ENCODE peak calls at places on chromosomes 11 and 22, in eight cellular contexts. K is glutamatergic neuron; T is stimulated activated CD4-positive, alpha-beta T cell treated with anti-CD3 and anti-CD28 coated beads, Interleukin-12 subunit alpha, Interleukin-12 subunit beta, amount 100 ng/mL, for 48 hours; E is Calu3; N is GM12865; U is caudate nucleus; B is HTR-8/SVneo; L is NCI-H345. Q is an unnamed sample.

GRCh38 chr11:27807594-27807993 is 107.3 kb upstream of the BDNF start:
- DNase-seq in T (no peak), K (no peak), L (no peak), E (no peak), B (no peak), U (no peak), N (no peak), Q (no peak)

GRCh38 chr11:9758676-9759518 is 95.0 kb downstream of the SWAP70 start:
- DNase-seq in B (peak; percentile 74), K (peak; percentile 64), T (peak; percentile 57), E (peak; percentile 63), N (peak; percentile 66), L (peak; percentile 68), U (no peak), Q (no peak)

GRCh38 chr11:288328-289144 is at the start of gene PGGHG:
- DNase-seq in T (no peak), L (peak; percentile 18), E (peak; percentile 74), N (peak; percentile 75), K (peak; percentile 70), U (no peak), B (peak; percentile 81), Q (no peak)

GRCh38 chr11:34354782-34355181 is 3.0 kb downstream of the ABTB2 start:
- DNase-seq in N (no peak), T (no peak), K (no peak), E (peak; percentile 32), L (no peak), U (no peak), B (no peak), Q (no peak)

GRCh38 chr22:22520020-22520656 is at the start of gene ZNF280A:
- DNase-seq in L (no peak), K (no peak), B (no peak), E (no peak), T (no peak), U (no peak), N (no peak), Q (no peak)

GRCh38 chr11:134461621-134462020 is 49.6 kb upstream of the B3GAT1 start:
- DNase-seq in E (no peak), L (no peak), U (no peak), K (no peak), B (no peak), N (no peak), T (no peak), Q (no peak)

GRCh38 chr11:75820636-75821035 is 5.6 kb downstream of the UVRAG start:
- DNase-seq in E (peak; percentile 44), B (no peak), U (no peak), K (no peak), L (no peak), T (no peak), N (no peak), Q (no peak)

GRCh38 chr22:21641417-21641794 is 696 bp upstream of the SDF2L1 start:
- DNase-seq in E (peak; percentile 68), K (peak; percentile 67), T (no peak), U (no peak), L (no peak), B (no peak), N (peak; percentile 61), Q (no peak)